ENCODE peak calls at places on chromosome 3, in nine cellular contexts. Z is WERI-Rb-1; W is IMR-90; A is Panc1; Y is prostate gland; B is CD8-positive, alpha-beta T cell; O is left ventricle myocardium inferior; K is naive thymus-derived CD4-positive, alpha-beta T cell; S is lower lobe of right lung. J is an unnamed sample.

GRCh38 chr3:112470791-112471190 is 28.5 kb downstream of the BTLA start:
- DNase-seq in W (peak; percentile 24), Y (no peak), S (no peak), B (no peak), A (no peak), Z (no peak), K (no peak), O (no peak), J (no peak)

GRCh38 chr3:187150599-187150998 is 11.3 kb upstream of the RPL39L start:
- DNase-seq in B (peak; percentile 80), O (no peak), W (no peak), S (peak; percentile 54), K (peak; percentile 42), Z (peak; percentile 45), A (no peak), Y (no peak), J (peak; percentile 54)

GRCh38 chr3:72738752-72739520 is 109.3 kb downstream of the SHQ1 start:
- DNase-seq in S (peak; percentile 67), B (peak; percentile 85), O (peak; percentile 26), Y (peak; percentile 53), A (no peak), W (no peak), K (peak; percentile 76), Z (peak; percentile 88), J (peak; percentile 68)

GRCh38 chr3:13621381-13622221 is 72.7 kb downstream of the FBLN2 start:
- DNase-seq in S (no peak), W (no peak), B (peak; percentile 61), Z (no peak), A (no peak), O (no peak), Y (no peak), K (peak; percentile 64), J (peak; percentile 33)

GRCh38 chr3:177236704-177237103 is 39.4 kb upstream of the TBL1XR1 start:
- DNase-seq in K (no peak), A (no peak), Y (no peak), Z (no peak), S (no peak), B (no peak), W (peak; percentile 52), O (no peak), J (no peak)

GRCh38 chr3:59286791-59287531 is 237.1 kb upstream of the CFAP20DC start:
- DNase-seq in A (no peak), Y (no peak), W (peak; percentile 21), K (no peak), S (peak; percentile 58), O (no peak), B (no peak), Z (no peak), J (no peak)

GRCh38 chr3:160400048-160400630 is 689 bp downstream of the SMC4 start:
- DNase-seq in B (peak; percentile 62), S (peak; percentile 68), Z (peak; percentile 22), K (no peak), W (peak; percentile 49), Y (peak; percentile 32), O (peak; percentile 40), A (no peak), J (no peak)

GRCh38 chr3:195849322-195850074 is 37.8 kb upstream of the MUC4 start:
- DNase-seq in O (no peak), Z (peak; percentile 44), K (no peak), S (no peak), A (no peak), W (no peak), Y (no peak), B (no peak), J (peak; percentile 65)

GRCh38 chr3:16452265-16452664 is 61.2 kb downstream of the RFTN1 start:
- DNase-seq in O (no peak), B (no peak), K (no peak), A (no peak), Y (no peak), Z (no peak), S (no peak), W (peak; percentile 80), J (no peak)

GRCh38 chr3:149356630-149357029 is 20.8 kb downstream of the TM4SF1 start:
- DNase-seq in A (no peak), W (peak; percentile 45), B (no peak), Y (no peak), Z (no peak), K (no peak), S (no peak), O (no peak), J (no peak)

GRCh38 chr3:132248490-132248889 is 68.7 kb upstream of the ACP3 start:
- DNase-seq in S (no peak), Y (no peak), K (no peak), B (no peak), O (no peak), W (no peak), A (no peak), Z (no peak), J (no peak)
- H3K36me3 ChIP-seq in S (no peaks in the 10 kb centered on the region), Y (no peaks in the 10 kb centered on the region), K (no peaks in the 10 kb centered on the region), B (no peaks in the 10 kb centered on the region), O (no peaks in the 10 kb centered on the region), W (no peaks in the 10 kb centered on the region), A (no peaks in the 10 kb centered on the region), Z (no peaks in the 10 kb centered on the region), J (no peaks in the 10 kb centered on the region)

GRCh38 chr3:141419946-141420345 is 51.6 kb downstream of the ZBTB38 start:
- DNase-seq in Z (no peak), Y (no peak), B (no peak), A (no peak), W (no peak), S (no peak), O (no peak), K (no peak), J (no peak)

GRCh38 chr3:141421639-141422319 is 53.5 kb downstream of the ZBTB38 start:
- DNase-seq in B (no peak), Z (no peak), K (no peak), A (no peak), Y (no peak), S (no peak), W (peak; percentile 97), O (no peak), J (no peak)

GRCh38 chr3:141418751-141419150 is 50.4 kb downstream of the ZBTB38 start:
- DNase-seq in K (no peak), B (no peak), Y (no peak), A (no peak), O (no peak), S (no peak), W (no peak), Z (no peak), J (no peak)

GRCh38 chr3:141422961-141423582 is 54.8 kb downstream of the ZBTB38 start:
- DNase-seq in K (no peak), S (no peak), Z (no peak), A (no peak), Y (no peak), O (no peak), W (no peak), B (no peak), J (no peak)

GRCh38 chr3:141421186-141421585 is 52.9 kb downstream of the ZBTB38 start:
- DNase-seq in S (no peak), A (no peak), Y (no peak), O (no peak), K (no peak), W (no peak), Z (no peak), B (no peak), J (no peak)
- H3K36me3 ChIP-seq in S (peaks cover 24% of the 10 kb centered on the region), A (no peaks in the 10 kb centered on the region), Y (no peaks in the 10 kb centered on the region), O (peaks cover 28% of the 10 kb centered on the region), K (peaks cover 5% of the 10 kb centered on the region), W (peaks cover 37% of the 10 kb centered on the region), Z (no peaks in the 10 kb centered on the region), B (peaks cover 12% of the 10 kb centered on the region), J (peaks cover 5% of the 10 kb centered on the region)

DNA sequence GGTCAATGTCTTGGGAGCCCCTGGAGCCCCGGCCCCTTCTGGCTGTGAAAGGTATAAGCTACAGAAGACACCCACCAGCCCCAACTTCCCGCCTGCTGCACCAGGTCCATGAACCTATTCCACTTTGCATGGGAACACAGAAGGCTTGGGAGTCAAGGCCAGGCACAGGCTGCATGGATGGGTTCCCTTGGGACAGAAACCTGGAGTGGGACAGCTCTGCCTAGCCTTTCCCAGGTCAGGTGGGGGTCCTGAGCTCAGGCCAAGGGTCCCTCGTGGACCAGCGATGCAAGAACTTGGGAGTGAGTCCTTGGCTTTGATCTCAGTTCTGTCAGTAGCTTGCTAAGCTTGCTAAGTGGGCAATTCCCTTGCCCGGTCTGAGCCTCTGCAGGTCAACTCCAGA is 25.0 kb downstream of the TKT start:
- DNase-seq in K (no peak), S (peak; percentile 17), Y (no peak), Z (no peak), O (no peak), W (no peak), A (no peak), B (no peak), J (no peak)
- H3K36me3 ChIP-seq in K (no peaks in the 10 kb centered on the region), S (peaks cover 100% of the 10 kb centered on the region), Y (peaks cover 65% of the 10 kb centered on the region), Z (peaks cover 94% of the 10 kb centered on the region), O (peaks cover 100% of the 10 kb centered on the region), W (peaks cover 95% of the 10 kb centered on the region), A (peaks cover 9% of the 10 kb centered on the region), B (peaks cover 47% of the 10 kb centered on the region), J (peaks cover 88% of the 10 kb centered on the region)

GRCh38 chr3:45009868-45010267 is 16.2 kb upstream of the CLEC3B start:
- DNase-seq in O (no peak), Z (no peak), B (no peak), S (no peak), A (no peak), K (no peak), W (no peak), Y (no peak), J (no peak)
- H3K36me3 ChIP-seq in O (peaks cover 27% of the 10 kb centered on the region), Z (peaks cover 56% of the 10 kb centered on the region), B (peaks cover 24% of the 10 kb centered on the region), S (peaks cover 42% of the 10 kb centered on the region), A (no peaks in the 10 kb centered on the region), K (peaks cover 10% of the 10 kb centered on the region), W (peaks cover 11% of the 10 kb centered on the region), Y (no peaks in the 10 kb centered on the region), J (peaks cover 30% of the 10 kb centered on the region)

DNA sequence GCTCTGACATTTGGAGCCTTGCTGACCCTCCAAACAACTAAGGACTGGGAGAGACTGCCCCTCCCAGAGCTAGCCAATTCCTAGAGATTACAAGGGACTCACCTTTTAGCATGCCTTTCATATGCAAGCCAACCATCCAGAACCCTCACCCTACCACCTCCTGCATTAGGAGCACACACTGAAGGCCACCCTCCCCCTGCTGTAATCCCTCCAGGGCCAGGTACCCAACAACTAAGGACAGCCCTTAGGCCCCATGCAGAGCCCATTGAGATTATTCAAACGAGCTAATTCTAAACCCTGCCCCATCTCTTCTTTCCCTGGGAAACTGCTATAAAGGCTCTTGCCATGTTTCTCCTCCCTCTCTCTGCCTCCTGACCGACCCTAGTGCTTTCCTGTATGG is 352.6 kb downstream of the ERC2 start:
- DNase-seq in K (no peak), W (no peak), A (no peak), S (no peak), B (no peak), O (no peak), Z (no peak), Y (no peak), J (no peak)
- H3K36me3 ChIP-seq in K (no peaks in the 10 kb centered on the region), W (no peaks in the 10 kb centered on the region), A (no peaks in the 10 kb centered on the region), S (no peaks in the 10 kb centered on the region), B (no peaks in the 10 kb centered on the region), O (no peaks in the 10 kb centered on the region), Z (no peaks in the 10 kb centered on the region), Y (no peaks in the 10 kb centered on the region), J (no peaks in the 10 kb centered on the region)

GRCh38 chr3:126473292-126474168 is 2.2 kb downstream of the ZXDC start:
- DNase-seq in Z (no peak), K (no peak), B (no peak), A (no peak), W (no peak), O (no peak), Y (no peak), S (peak; percentile 28), J (no peak)
- H3K36me3 ChIP-seq in Z (peaks cover 49% of the 10 kb centered on the region), K (peaks cover 29% of the 10 kb centered on the region), B (peaks cover 23% of the 10 kb centered on the region), A (peaks cover 22% of the 10 kb centered on the region), W (peaks cover 28% of the 10 kb centered on the region), O (peaks cover 35% of the 10 kb centered on the region), Y (peaks cover 3% of the 10 kb centered on the region), S (peaks cover 34% of the 10 kb centered on the region), J (peaks cover 31% of the 10 kb centered on the region)